ENCODE peak calls at places on chromosomes 2 and 18, in six cellular contexts. One of them, this sample, is unnamed.

GRCh38 chr2:4604767-4605166 is 901.4 kb downstream of the DCDC2C start:
- DNase-seq in lower leg skin: no peak
- DNase-seq in COR-L47: no peak
- DNase-seq in GM12865: no peak
- DNase-seq in GM04504: no peak
- DNase-seq in ovary: no peak
- DNase-seq in this sample: no peak

GRCh38 chr2:171206422-171207115 is 45.9 kb upstream of the TLK1 start:
- DNase-seq in lower leg skin: no peak
- DNase-seq in COR-L47: no peak
- DNase-seq in GM12865: no peak
- DNase-seq in GM04504: no peak
- DNase-seq in ovary: no peak
- DNase-seq in this sample: no peak

GRCh38 chr2:120343433-120344105 is 2.4 kb upstream of the INHBB start:
- DNase-seq in lower leg skin: peak
- DNase-seq in COR-L47: peak
- DNase-seq in GM12865: peak
- DNase-seq in GM04504: peak
- DNase-seq in ovary: peak
- DNase-seq in this sample: peak

GRCh38 chr18:261398-262073 is 6.3 kb downstream of the THOC1 start:
- DNase-seq in lower leg skin: no peak
- DNase-seq in COR-L47: no peak
- DNase-seq in GM12865: no peak
- DNase-seq in GM04504: no peak
- DNase-seq in ovary: no peak
- DNase-seq in this sample: no peak

GRCh38 chr2:175097297-175097696 is 70.7 kb downstream of the ATF2 start:
- DNase-seq in lower leg skin: no peak
- DNase-seq in COR-L47: no peak
- DNase-seq in GM12865: no peak
- DNase-seq in GM04504: peak
- DNase-seq in ovary: no peak
- DNase-seq in this sample: no peak

GRCh38 chr2:128580988-128581848 is 262.6 kb upstream of the HS6ST1 start:
- DNase-seq in lower leg skin: peak
- DNase-seq in COR-L47: no peak
- DNase-seq in GM12865: no peak
- DNase-seq in GM04504: no peak
- DNase-seq in ovary: no peak
- DNase-seq in this sample: no peak

GRCh38 chr2:65161551-65162100 is 31.7 kb upstream of the RAB1A start:
- DNase-seq in lower leg skin: no peak
- DNase-seq in COR-L47: no peak
- DNase-seq in GM12865: no peak
- DNase-seq in GM04504: no peak
- DNase-seq in ovary: no peak
- DNase-seq in this sample: no peak

GRCh38 chr2:190180313-190181065 is 118.0 kb upstream of the MSTN start:
- DNase-seq in lower leg skin: no peak
- DNase-seq in COR-L47: peak
- DNase-seq in GM12865: peak
- DNase-seq in GM04504: no peak
- DNase-seq in ovary: peak
- DNase-seq in this sample: peak

GRCh38 chr2:226636586-226636985 is 163.0 kb downstream of the IRS1 start:
- DNase-seq in lower leg skin: no peak
- DNase-seq in COR-L47: no peak
- DNase-seq in GM12865: no peak
- DNase-seq in GM04504: no peak
- DNase-seq in ovary: no peak
- DNase-seq in this sample: no peak

GRCh38 chr2:241771286-241772062 is 5.1 kb upstream of the GAL3ST2 start:
- DNase-seq in lower leg skin: no peak
- DNase-seq in COR-L47: no peak
- DNase-seq in GM12865: peak
- DNase-seq in GM04504: peak
- DNase-seq in ovary: peak
- DNase-seq in this sample: peak

GRCh38 chr2:233542507-233542906 is 24.1 kb downstream of the USP40 start:
- DNase-seq in lower leg skin: no peak
- DNase-seq in COR-L47: no peak
- DNase-seq in GM12865: no peak
- DNase-seq in GM04504: peak
- DNase-seq in ovary: no peak
- DNase-seq in this sample: no peak

GRCh38 chr18:39624934-39625333 is 2059.3 kb upstream of the CELF4 start:
- DNase-seq in lower leg skin: no peak
- DNase-seq in COR-L47: no peak
- DNase-seq in GM12865: no peak
- DNase-seq in GM04504: no peak
- DNase-seq in ovary: no peak
- DNase-seq in this sample: no peak

GRCh38 chr2:97661927-97662326 is 1.9 kb downstream of the ACTR1B start:
- DNase-seq in lower leg skin: no peak
- DNase-seq in COR-L47: no peak
- DNase-seq in GM12865: no peak
- DNase-seq in GM04504: no peak
- DNase-seq in ovary: no peak
- DNase-seq in this sample: no peak

GRCh38 chr2:207252979-207253640 is 87.4 kb upstream of the KLF7 start:
- DNase-seq in lower leg skin: no peak
- DNase-seq in COR-L47: peak
- DNase-seq in GM12865: no peak
- DNase-seq in GM04504: no peak
- DNase-seq in ovary: no peak
- DNase-seq in this sample: no peak

GRCh38 chr18:3248670-3249359 is 1.2 kb downstream of the MYL12A start:
- DNase-seq in lower leg skin: peak
- DNase-seq in COR-L47: no peak
- DNase-seq in GM12865: peak
- DNase-seq in GM04504: no peak
- DNase-seq in ovary: no peak
- DNase-seq in this sample: peak

GRCh38 chr2:6148887-6149286 is 456.7 kb downstream of the SOX11 start:
- DNase-seq in lower leg skin: no peak
- DNase-seq in COR-L47: no peak
- DNase-seq in GM12865: no peak
- DNase-seq in GM04504: no peak
- DNase-seq in ovary: no peak
- DNase-seq in this sample: no peak

GRCh38 chr2:40105593-40105992 is 326.5 kb upstream of the THUMPD2 start:
- DNase-seq in lower leg skin: no peak
- DNase-seq in COR-L47: no peak
- DNase-seq in GM12865: no peak
- DNase-seq in GM04504: peak
- DNase-seq in ovary: no peak
- DNase-seq in this sample: no peak

GRCh38 chr18:79521806-79522205 is 126.1 kb downstream of the NFATC1 start:
- DNase-seq in lower leg skin: no peak
- DNase-seq in COR-L47: no peak
- DNase-seq in GM12865: no peak
- DNase-seq in GM04504: no peak
- DNase-seq in ovary: no peak
- DNase-seq in this sample: no peak

GRCh38 chr18:62437520-62438329 is 85.1 kb upstream of the ZCCHC2 start:
- DNase-seq in lower leg skin: peak
- DNase-seq in COR-L47: no peak
- DNase-seq in GM12865: peak
- DNase-seq in GM04504: no peak
- DNase-seq in ovary: no peak
- DNase-seq in this sample: no peak

GRCh38 chr2:69375494-69376353 is 11.3 kb downstream of the GFPT1 start:
- DNase-seq in lower leg skin: no peak
- DNase-seq in COR-L47: peak
- DNase-seq in GM12865: peak
- DNase-seq in GM04504: no peak
- DNase-seq in ovary: no peak
- DNase-seq in this sample: no peak

GRCh38 chr2:202718614-202719013 is 83.8 kb downstream of the FAM117B start:
- DNase-seq in lower leg skin: no peak
- DNase-seq in COR-L47: no peak
- DNase-seq in GM12865: no peak
- DNase-seq in GM04504: peak
- DNase-seq in ovary: no peak
- DNase-seq in this sample: no peak

GRCh38 chr2:213306320-213306942 is 22.2 kb downstream of the SPAG16 start:
- DNase-seq in lower leg skin: peak
- DNase-seq in COR-L47: no peak
- DNase-seq in GM12865: no peak
- DNase-seq in GM04504: peak
- DNase-seq in ovary: no peak
- DNase-seq in this sample: no peak

GRCh38 chr18:32612651-32613050 is 142.0 kb upstream of the GAREM1 start:
- DNase-seq in lower leg skin: no peak
- DNase-seq in COR-L47: peak
- DNase-seq in GM12865: no peak
- DNase-seq in GM04504: no peak
- DNase-seq in ovary: no peak
- DNase-seq in this sample: no peak

GRCh38 chr2:218891275-218892135 is 10.9 kb downstream of the WNT10A start:
- DNase-seq in lower leg skin: no peak
- DNase-seq in COR-L47: no peak
- DNase-seq in GM12865: no peak
- DNase-seq in GM04504: no peak
- DNase-seq in ovary: no peak
- DNase-seq in this sample: no peak

GRCh38 chr2:121089005-121089510 is 195.9 kb downstream of the TFCP2L1 start:
- DNase-seq in lower leg skin: no peak
- DNase-seq in COR-L47: no peak
- DNase-seq in GM12865: no peak
- DNase-seq in GM04504: no peak
- DNase-seq in ovary: no peak
- DNase-seq in this sample: no peak

GRCh38 chr2:239225921-239226561 is 174.8 kb downstream of the HDAC4 start:
- DNase-seq in lower leg skin: no peak
- DNase-seq in COR-L47: no peak
- DNase-seq in GM12865: no peak
- DNase-seq in GM04504: peak
- DNase-seq in ovary: peak
- DNase-seq in this sample: no peak

GRCh38 chr2:206482123-206482522 is 38.8 kb downstream of the ADAM23 start:
- DNase-seq in lower leg skin: no peak
- DNase-seq in COR-L47: no peak
- DNase-seq in GM12865: no peak
- DNase-seq in GM04504: no peak
- DNase-seq in ovary: no peak
- DNase-seq in this sample: no peak

GRCh38 chr2:104853401-104853925 is 452 bp upstream of the POU3F3 start:
- DNase-seq in lower leg skin: no peak
- DNase-seq in COR-L47: no peak
- DNase-seq in GM12865: no peak
- DNase-seq in GM04504: no peak
- DNase-seq in ovary: no peak
- DNase-seq in this sample: no peak

GRCh38 chr2:210477496-210477895 is 937 bp upstream of the LANCL1 start:
- DNase-seq in lower leg skin: peak
- DNase-seq in COR-L47: no peak
- DNase-seq in GM12865: no peak
- DNase-seq in GM04504: peak
- DNase-seq in ovary: peak
- DNase-seq in this sample: no peak

GRCh38 chr2:229920011-229920781 is 1.6 kb downstream of the TRIP12 start:
- DNase-seq in lower leg skin: no peak
- DNase-seq in COR-L47: no peak
- DNase-seq in GM12865: peak
- DNase-seq in GM04504: no peak
- DNase-seq in ovary: peak
- DNase-seq in this sample: no peak

GRCh38 chr2:181674466-181674865 is 5.9 kb downstream of the NEUROD1 start:
- DNase-seq in lower leg skin: no peak
- DNase-seq in COR-L47: no peak
- DNase-seq in GM12865: no peak
- DNase-seq in GM04504: no peak
- DNase-seq in ovary: no peak
- DNase-seq in this sample: no peak

GRCh38 chr2:51780353-51780752 is 748.4 kb upstream of the NRXN1 start:
- DNase-seq in lower leg skin: no peak
- DNase-seq in COR-L47: no peak
- DNase-seq in GM12865: no peak
- DNase-seq in GM04504: no peak
- DNase-seq in ovary: no peak
- DNase-seq in this sample: no peak

GRCh38 chr2:16140771-16141640 is 200.7 kb downstream of the MYCN start:
- DNase-seq in lower leg skin: no peak
- DNase-seq in COR-L47: no peak
- DNase-seq in GM12865: no peak
- DNase-seq in GM04504: no peak
- DNase-seq in ovary: no peak
- DNase-seq in this sample: no peak

GRCh38 chr2:196257086-196257485 is 85.7 kb upstream of the STK17B start:
- DNase-seq in lower leg skin: no peak
- DNase-seq in COR-L47: no peak
- DNase-seq in GM12865: no peak
- DNase-seq in GM04504: no peak
- DNase-seq in ovary: no peak
- DNase-seq in this sample: no peak

GRCh38 chr2:216724190-216724589 is 28.8 kb upstream of the IGFBP5 start:
- DNase-seq in lower leg skin: no peak
- DNase-seq in COR-L47: no peak
- DNase-seq in GM12865: no peak
- DNase-seq in GM04504: no peak
- DNase-seq in ovary: no peak
- DNase-seq in this sample: no peak

This sample was measured in GM20000.